ENCODE peak calls at places on chromosome 7, in seven cellular contexts. J is GF-D8; Y is iPS-NIHi11; U is AG09309; V is naive thymus-derived CD8-positive, alpha-beta T cell; Q is psoas muscle; T is stimulated activated naive CD4-positive, alpha-beta T cell treated with Interleukin-2 at 50 U/mL for 16 hours. F is an unnamed sample.

GRCh38 chr7:112260941-112261340 is 54.4 kb downstream of the ZNF277 start:
- DNase-seq in T (no peak), J (no peak), V (no peak), Y (no peak), Q (no peak), U (no peak), F (peak)

GRCh38 chr7:87047-87446 is 105.3 kb upstream of the FAM20C start:
- DNase-seq in J (no peak), V (no peak), Q (no peak), U (no peak), T (no peak), Y (no peak), F (peak)

GRCh38 chr7:42232275-42232674 is 4.7 kb downstream of the GLI3 start:
- DNase-seq in Y (no peak), J (no peak), Q (peak), T (no peak), U (no peak), V (no peak), F (peak)

GRCh38 chr7:82020076-82020475 is 250.2 kb upstream of the HGF start:
- DNase-seq in T (no peak), V (no peak), J (no peak), U (no peak), Q (no peak), Y (no peak), F (peak)

GRCh38 chr7:41039386-41040315 is 663.2 kb downstream of the INHBA start:
- DNase-seq in J (no peak), T (no peak), U (no peak), V (no peak), Q (no peak), Y (no peak), F (no peak)

GRCh38 chr7:131354390-131354789 is 26.7 kb downstream of the MKLN1 start:
- DNase-seq in U (no peak), J (no peak), T (no peak), V (no peak), Q (no peak), Y (no peak), F (no peak)

GRCh38 chr7:139526578-139527544 is 3.4 kb downstream of the CLEC2L start:
- DNase-seq in U (peak), Q (no peak), Y (no peak), J (no peak), T (no peak), V (no peak), F (no peak)

GRCh38 chr7:79912213-79912633 is 222.4 kb upstream of the GNAI1 start:
- DNase-seq in V (peak), J (no peak), T (no peak), Y (no peak), Q (no peak), U (no peak), F (no peak)

GRCh38 chr7:29764227-29764626 is 42.1 kb upstream of the WIPF3 start:
- DNase-seq in V (no peak), J (no peak), Y (peak), Q (no peak), T (no peak), U (no peak), F (peak)

GRCh38 chr7:119720541-119720940 is 552.4 kb upstream of the KCND2 start:
- DNase-seq in T (no peak), V (no peak), J (no peak), Y (no peak), U (peak), Q (no peak), F (no peak)